ENCODE peak calls at places on chromosomes 6 and 20, in ten cellular contexts. X is cardiac muscle cell, D is neural progenitor cell, Y is HCT116, N is fibroblast of lung, K is MG63, V is kidney epithelial cell, W is IMR-90, T is heart left ventricle, L is HAP-1. C is an unnamed sample. For H3K27me3, the result is how much of the 10 kb centered on the place peaks cover.

GRCh38 chr6:116410945-116411623 is 40.3 kb downstream of the DSE start:
- DNase-seq in X (peak), D (no peak), Y (no peak), N (peak), K (no peak), V (no peak), W (peak), T (peak), L (no peak), C (no peak)

GRCh38 chr6:29887819-29888581 is 54.3 kb upstream of the HLA-A start:
- DNase-seq in X (peak), D (peak), Y (peak), N (peak), K (peak), V (no peak), W (peak), T (peak), L (no peak), C (no peak)

GRCh38 chr20:409697-410559 is 1.8 kb downstream of the RBCK1 start:
- DNase-seq in X (no peak), D (no peak), Y (no peak), N (no peak), K (no peak), V (no peak), W (no peak), T (no peak), L (no peak), C (no peak)

GRCh38 chr20:10428008-10428407 is 6.0 kb downstream of the MKKS start:
- DNase-seq in X (no peak), D (no peak), Y (no peak), N (no peak), K (no peak), V (no peak), W (no peak), T (no peak), L (no peak), C (no peak)

GRCh38 chr20:38617011-38617829 is 15.6 kb downstream of the ARHGAP40 start:
- DNase-seq in X (peak), D (no peak), Y (no peak), N (no peak), K (peak), V (peak), W (peak), T (no peak), L (no peak), C (no peak)

GRCh38 chr6:12260458-12261041 is 29.6 kb upstream of the EDN1 start:
- DNase-seq in X (no peak), D (no peak), Y (no peak), N (no peak), K (no peak), V (no peak), W (no peak), T (no peak), L (no peak), C (no peak)

GRCh38 chr6:87682310-87682709 is 19.7 kb downstream of the AKIRIN2 start:
- DNase-seq in X (no peak), D (no peak), Y (no peak), N (no peak), K (no peak), V (no peak), W (no peak), T (no peak), L (no peak), C (no peak)

GRCh38 chr20:34058831-34059230 is 53.2 kb downstream of the EIF2S2 start:
- DNase-seq in X (peak), D (no peak), Y (no peak), N (no peak), K (no peak), V (peak), W (peak), T (no peak), L (no peak), C (no peak)

GRCh38 chr20:61949363-61949713 is 116.3 kb downstream of the TAF4 start:
- DNase-seq in X (no peak), D (no peak), Y (no peak), N (no peak), K (no peak), V (no peak), W (no peak), T (peak), L (no peak), C (no peak)

GRCh38 chr6:43386492-43386891 is 17.0 kb upstream of the ZNF318 start:
- DNase-seq in X (no peak), D (peak), Y (no peak), N (peak), K (no peak), V (no peak), W (peak), T (no peak), L (no peak), C (no peak)

GRCh38 chr6:39493174-39493573 is 170.7 kb upstream of the KCNK16 start:
- DNase-seq in X (peak), D (no peak), Y (no peak), N (no peak), K (no peak), V (peak), W (no peak), T (no peak), L (no peak), C (no peak)
- H3K27me3 ChIP-seq in X (under half), D (under half), Y (half or more), N (under half), K (under half), V (under half), W (under half), T (under half), L (under half), C (under half)

GRCh38 chr20:32963176-32963575 is 41.1 kb downstream of the SUN5 start:
- DNase-seq in X (no peak), D (no peak), Y (no peak), N (no peak), K (no peak), V (no peak), W (no peak), T (no peak), L (no peak), C (no peak)
- H3K27me3 ChIP-seq in X (under half), D (under half), Y (under half), N (under half), K (under half), V (under half), W (under half), T (under half), L (under half), C (under half)

GRCh38 chr6:108793449-108794134 is 54.6 kb upstream of the ARMC2 start:
- DNase-seq in X (no peak), D (no peak), Y (no peak), N (no peak), K (no peak), V (no peak), W (no peak), T (no peak), L (no peak), C (no peak)

GRCh38 chr6:108785653-108786052 is 62.6 kb upstream of the ARMC2 start:
- DNase-seq in X (no peak), D (no peak), Y (no peak), N (no peak), K (no peak), V (no peak), W (no peak), T (no peak), L (no peak), C (no peak)

GRCh38 chr6:108789475-108789874 is 58.7 kb upstream of the ARMC2 start:
- DNase-seq in X (no peak), D (no peak), Y (no peak), N (no peak), K (no peak), V (no peak), W (no peak), T (no peak), L (no peak), C (no peak)

GRCh38 chr6:108791700-108792099 is 56.5 kb upstream of the ARMC2 start:
- DNase-seq in X (no peak), D (no peak), Y (no peak), N (no peak), K (no peak), V (no peak), W (no peak), T (no peak), L (no peak), C (no peak)

GRCh38 chr6:108788416-108788815 is 59.8 kb upstream of the ARMC2 start:
- DNase-seq in X (no peak), D (no peak), Y (no peak), N (no peak), K (no peak), V (no peak), W (no peak), T (no peak), L (no peak), C (no peak)
- H3K27me3 ChIP-seq in X (under half), D (under half), Y (under half), N (under half), K (under half), V (under half), W (under half), T (under half), L (under half), C (under half)

GRCh38 chr6:6880745-6881437 is 226.9 kb upstream of the RREB1 start:
- DNase-seq in X (no peak), D (no peak), Y (no peak), N (no peak), K (no peak), V (no peak), W (no peak), T (no peak), L (no peak), C (no peak)
- H3K27me3 ChIP-seq in X (under half), D (under half), Y (under half), N (under half), K (under half), V (under half), W (under half), T (under half), L (under half), C (under half)

DNA sequence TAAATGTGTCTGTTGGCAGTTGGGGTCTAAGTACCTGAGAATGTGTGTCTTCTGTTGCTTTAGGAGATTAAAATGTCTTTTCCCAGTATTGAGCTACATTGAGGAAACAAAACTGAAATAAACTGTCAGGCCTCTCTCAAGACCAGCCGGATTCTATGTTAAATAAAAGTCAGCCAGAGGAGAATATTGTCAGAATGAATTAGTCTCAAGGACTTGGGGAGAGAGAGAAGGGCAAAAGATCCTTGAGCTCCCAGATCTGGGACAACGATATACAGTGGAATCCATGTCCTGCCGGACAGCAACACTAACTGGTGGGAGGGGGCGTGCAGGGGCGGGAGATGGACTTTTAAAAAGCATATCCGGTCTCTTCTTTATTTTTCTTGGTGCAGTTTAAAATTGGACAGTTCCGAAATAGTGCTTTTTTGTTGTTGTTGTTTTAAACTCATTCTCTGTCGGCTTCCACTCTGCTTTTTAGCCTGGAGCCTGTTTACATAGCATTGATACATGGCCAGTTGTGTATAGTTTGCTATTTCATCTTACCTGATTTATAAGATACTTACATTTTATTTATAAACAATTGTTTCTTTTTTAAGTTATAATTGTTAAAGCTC is 3.3 kb upstream of the TBX18 start:
- DNase-seq in X (no peak), D (no peak), Y (no peak), N (no peak), K (peak), V (no peak), W (no peak), T (no peak), L (no peak), C (no peak)
- H3K27me3 ChIP-seq in X (half or more), D (half or more), Y (under half), N (half or more), K (under half), V (half or more), W (half or more), T (under half), L (under half), C (under half)